ENCODE peak calls at places on chromosomes 11 and 22, in ten cellular contexts. P, T, Q, F, K, X, O, D, S and R are unnamed samples.

GRCh38 chr11:132249256-132249655 is 878.8 kb downstream of the NTM start:
- DNase-seq in O (no peak), X (no peak), K (no peak), Q (no peak), F (no peak), S (no peak), D (no peak), T (no peak), P (no peak), R (no peak)

GRCh38 chr11:2214527-2215229 is 43.1 kb upstream of the TH start:
- DNase-seq in Q (no peak), T (no peak), O (no peak), S (no peak), D (no peak), X (no peak), F (no peak), P (no peak), K (peak), R (no peak)

GRCh38 chr11:86952221-86952875 is 2.8 kb downstream of the FZD4 start:
- DNase-seq in K (no peak), D (peak), Q (no peak), X (no peak), F (no peak), S (no peak), P (no peak), T (no peak), O (no peak), R (no peak)

GRCh38 chr11:45939836-45940235 is 17.4 kb downstream of the LARGE2 start:
- DNase-seq in O (no peak), T (no peak), Q (peak), F (no peak), K (no peak), P (no peak), D (no peak), X (no peak), S (no peak), R (no peak)

GRCh38 chr11:93209476-93209875 is 11.7 kb upstream of the SLC36A4 start:
- DNase-seq in O (no peak), X (no peak), Q (no peak), K (no peak), T (no peak), P (no peak), F (no peak), D (no peak), S (no peak), R (no peak)

GRCh38 chr11:877565-877964 is 33.0 kb downstream of the CHID1 start:
- DNase-seq in T (no peak), X (no peak), F (no peak), S (no peak), D (no peak), K (no peak), O (no peak), Q (peak), P (no peak), R (no peak)

GRCh38 chr11:66619080-66619554 is 2.7 kb downstream of the RBM14 start:
- DNase-seq in Q (peak), T (peak), P (no peak), X (no peak), K (no peak), O (no peak), S (peak), F (peak), D (no peak), R (no peak)

GRCh38 chr22:45890351-45890635 is 86.7 kb downstream of the WNT7B start:
- DNase-seq in P (peak), S (no peak), D (no peak), T (no peak), O (no peak), Q (no peak), X (no peak), F (no peak), K (no peak), R (no peak)

GRCh38 chr11:9138612-9139579 is 47.5 kb upstream of the SCUBE2 start:
- DNase-seq in F (peak), S (peak), K (no peak), T (peak), Q (peak), P (no peak), O (peak), X (no peak), D (no peak), R (peak)

GRCh38 chr22:27632451-27633295 is 168.9 kb downstream of the MN1 start:
- DNase-seq in S (no peak), O (no peak), P (peak), D (peak), T (no peak), X (no peak), K (no peak), F (no peak), Q (no peak), R (no peak)

GRCh38 chr11:64976651-64977050 is 4.7 kb upstream of the MAJIN start:
- DNase-seq in X (no peak), S (no peak), K (no peak), F (no peak), O (no peak), Q (no peak), P (no peak), T (no peak), D (no peak), R (no peak)

GRCh38 chr22:36294801-36295200 is 41.9 kb downstream of the APOL1 start:
- DNase-seq in T (no peak), K (no peak), X (no peak), O (no peak), S (no peak), Q (no peak), D (peak), P (peak), F (no peak), R (no peak)

GRCh38 chr22:46588279-46589140 is 31.7 kb upstream of the GRAMD4 start:
- DNase-seq in D (peak), T (no peak), S (no peak), O (no peak), X (no peak), Q (no peak), K (peak), P (peak), F (no peak), R (no peak)

GRCh38 chr11:32422545-32422944 is 12.8 kb downstream of the WT1 start:
- DNase-seq in F (no peak), O (no peak), Q (no peak), T (no peak), S (no peak), D (no peak), X (no peak), K (no peak), P (no peak), R (no peak)

GRCh38 chr11:80096736-80097135 is 655.9 kb upstream of the TENM4 start:
- DNase-seq in Q (peak), K (no peak), X (no peak), O (no peak), P (no peak), T (peak), D (no peak), S (no peak), F (peak), R (peak)

GRCh38 chr11:67389477-67389876 is 2.3 kb upstream of the RAD9A start:
- DNase-seq in D (no peak), P (peak), S (peak), K (peak), X (no peak), F (no peak), T (no peak), O (peak), Q (peak), R (no peak)

GRCh38 chr22:30694638-30695350 is at the start of gene OSBP2:
- DNase-seq in P (peak), X (peak), K (no peak), S (peak), F (no peak), T (no peak), D (peak), O (peak), Q (peak), R (no peak)

GRCh38 chr11:113447621-113448310 is 27.4 kb downstream of the DRD2 start:
- DNase-seq in O (no peak), X (no peak), K (no peak), Q (no peak), D (no peak), P (no peak), T (peak), F (no peak), S (no peak), R (no peak)

GRCh38 chr11:128026596-128026995 is 560.8 kb downstream of the ETS1 start:
- DNase-seq in X (no peak), K (no peak), T (peak), D (no peak), Q (peak), O (no peak), S (no peak), P (no peak), F (peak), R (peak)